ENCODE peak calls at places on chromosomes 3 and 15, in eight cellular contexts. One of them, this sample, is unnamed. For H3K4me1, the result is how much of the 10 kb centered on the place peaks cover.

GRCh38 chr3:33131328-33132018 is 17.7 kb downstream of the CRTAP start:
- DNase-seq in mesendoderm: peak
- DNase-seq in heart right ventricle: no peak
- DNase-seq in IMR-90: peak
- DNase-seq in Peyer's patch: peak
- DNase-seq in left ventricle myocardium inferior: no peak
- DNase-seq in ovary: no peak
- DNase-seq in neuronal stem cell: peak
- DNase-seq in this sample: no peak

GRCh38 chr3:10281951-10282350 is 10.8 kb downstream of the GHRL start:
- DNase-seq in neuronal stem cell: no peak
- DNase-seq in left ventricle myocardium inferior: no peak
- DNase-seq in mesendoderm: no peak
- DNase-seq in heart right ventricle: no peak
- DNase-seq in ovary: no peak
- DNase-seq in IMR-90: peak
- DNase-seq in Peyer's patch: no peak
- DNase-seq in this sample: no peak

GRCh38 chr3:186236357-186237020 is 125.5 kb downstream of the DGKG start:
- DNase-seq in Peyer's patch: no peak
- DNase-seq in ovary: no peak
- DNase-seq in heart right ventricle: no peak
- DNase-seq in left ventricle myocardium inferior: no peak
- DNase-seq in neuronal stem cell: no peak
- DNase-seq in mesendoderm: no peak
- DNase-seq in IMR-90: no peak
- DNase-seq in this sample: no peak

GRCh38 chr3:64355473-64355872 is 130.2 kb upstream of the PRICKLE2 start:
- DNase-seq in Peyer's patch: no peak
- DNase-seq in heart right ventricle: no peak
- DNase-seq in neuronal stem cell: no peak
- DNase-seq in ovary: no peak
- DNase-seq in left ventricle myocardium inferior: no peak
- DNase-seq in mesendoderm: no peak
- DNase-seq in IMR-90: peak
- DNase-seq in this sample: no peak

GRCh38 chr3:101836907-101837598 is 12.3 kb upstream of the NFKBIZ start:
- DNase-seq in IMR-90: peak
- DNase-seq in neuronal stem cell: no peak
- DNase-seq in left ventricle myocardium inferior: no peak
- DNase-seq in ovary: no peak
- DNase-seq in mesendoderm: no peak
- DNase-seq in Peyer's patch: no peak
- DNase-seq in heart right ventricle: no peak
- DNase-seq in this sample: no peak

GRCh38 chr15:38954090-38954489 is 389.5 kb upstream of the RASGRP1 start:
- DNase-seq in ovary: no peak
- DNase-seq in neuronal stem cell: no peak
- DNase-seq in IMR-90: peak
- DNase-seq in left ventricle myocardium inferior: no peak
- DNase-seq in mesendoderm: no peak
- DNase-seq in Peyer's patch: no peak
- DNase-seq in heart right ventricle: no peak
- DNase-seq in this sample: no peak

GRCh38 chr15:63992300-63992699 is 54.0 kb downstream of the DAPK2 start:
- DNase-seq in heart right ventricle: no peak
- DNase-seq in mesendoderm: no peak
- DNase-seq in left ventricle myocardium inferior: no peak
- DNase-seq in Peyer's patch: no peak
- DNase-seq in ovary: no peak
- DNase-seq in IMR-90: no peak
- DNase-seq in neuronal stem cell: no peak
- DNase-seq in this sample: no peak

GRCh38 chr3:72444642-72445223 is 403.5 kb downstream of the SHQ1 start:
- DNase-seq in Peyer's patch: no peak
- DNase-seq in IMR-90: peak
- DNase-seq in neuronal stem cell: no peak
- DNase-seq in ovary: no peak
- DNase-seq in heart right ventricle: no peak
- DNase-seq in mesendoderm: no peak
- DNase-seq in left ventricle myocardium inferior: no peak
- DNase-seq in this sample: no peak

GRCh38 chr3:121152573-121152972 is 244.6 kb downstream of the STXBP5L start:
- DNase-seq in IMR-90: no peak
- DNase-seq in heart right ventricle: no peak
- DNase-seq in Peyer's patch: no peak
- DNase-seq in ovary: no peak
- DNase-seq in left ventricle myocardium inferior: no peak
- DNase-seq in mesendoderm: peak
- DNase-seq in neuronal stem cell: no peak
- DNase-seq in this sample: no peak

GRCh38 chr3:14806641-14807263 is 12.0 kb upstream of the FGD5 start:
- DNase-seq in ovary: no peak
- DNase-seq in Peyer's patch: no peak
- DNase-seq in heart right ventricle: no peak
- DNase-seq in neuronal stem cell: no peak
- DNase-seq in left ventricle myocardium inferior: no peak
- DNase-seq in mesendoderm: no peak
- DNase-seq in IMR-90: peak
- DNase-seq in this sample: peak

DNA sequence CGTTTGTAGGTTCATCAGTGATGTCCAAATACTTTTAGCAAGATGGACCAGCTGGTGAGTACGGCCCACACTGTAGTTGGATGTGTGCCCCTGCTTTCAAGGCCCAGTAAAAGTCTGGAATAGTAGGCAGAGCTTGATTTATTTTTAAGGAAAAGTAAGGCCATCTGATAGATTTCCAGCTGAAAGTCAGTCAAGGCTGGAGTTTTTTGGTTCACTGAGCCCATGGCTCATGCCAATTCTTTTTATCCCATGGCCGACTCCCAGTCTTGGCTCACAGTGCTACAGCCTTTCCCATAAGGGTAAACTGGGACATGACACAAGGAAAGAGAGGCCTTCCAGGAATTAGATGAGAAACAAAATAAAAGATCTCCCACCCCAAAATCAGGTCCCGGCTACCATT is 13.5 kb downstream of the CCDC80 start:
- DNase-seq in heart right ventricle: no peak
- DNase-seq in IMR-90: no peak
- DNase-seq in ovary: peak
- DNase-seq in neuronal stem cell: no peak
- DNase-seq in left ventricle myocardium inferior: peak
- DNase-seq in Peyer's patch: no peak
- DNase-seq in mesendoderm: no peak
- DNase-seq in this sample: no peak
- H3K4me1 ChIP-seq in heart right ventricle: under half
- H3K4me1 ChIP-seq in IMR-90: under half
- H3K4me1 ChIP-seq in ovary: under half
- H3K4me1 ChIP-seq in neuronal stem cell: under half
- H3K4me1 ChIP-seq in left ventricle myocardium inferior: under half
- H3K4me1 ChIP-seq in Peyer's patch: under half
- H3K4me1 ChIP-seq in mesendoderm: under half
- H3K4me1 ChIP-seq in this sample: under half

GRCh38 chr3:129347446-129347845 is 68.8 kb downstream of the HMCES start:
- DNase-seq in Peyer's patch: no peak
- DNase-seq in neuronal stem cell: no peak
- DNase-seq in left ventricle myocardium inferior: no peak
- DNase-seq in IMR-90: no peak
- DNase-seq in ovary: no peak
- DNase-seq in mesendoderm: no peak
- DNase-seq in heart right ventricle: no peak
- DNase-seq in this sample: no peak

GRCh38 chr3:129348734-129349133 is 70.1 kb downstream of the HMCES start:
- DNase-seq in neuronal stem cell: no peak
- DNase-seq in ovary: no peak
- DNase-seq in mesendoderm: no peak
- DNase-seq in heart right ventricle: no peak
- DNase-seq in Peyer's patch: no peak
- DNase-seq in left ventricle myocardium inferior: no peak
- DNase-seq in IMR-90: no peak
- DNase-seq in this sample: no peak

GRCh38 chr3:129345971-129346370 is 67.3 kb downstream of the HMCES start:
- DNase-seq in ovary: no peak
- DNase-seq in neuronal stem cell: no peak
- DNase-seq in heart right ventricle: no peak
- DNase-seq in left ventricle myocardium inferior: no peak
- DNase-seq in mesendoderm: no peak
- DNase-seq in Peyer's patch: no peak
- DNase-seq in IMR-90: no peak
- DNase-seq in this sample: no peak

GRCh38 chr3:129345281-129345680 is 66.6 kb downstream of the HMCES start:
- DNase-seq in Peyer's patch: no peak
- DNase-seq in mesendoderm: no peak
- DNase-seq in left ventricle myocardium inferior: no peak
- DNase-seq in IMR-90: no peak
- DNase-seq in neuronal stem cell: no peak
- DNase-seq in heart right ventricle: no peak
- DNase-seq in ovary: no peak
- DNase-seq in this sample: no peak

GRCh38 chr3:129346690-129347440 is 68.2 kb downstream of the HMCES start:
- DNase-seq in left ventricle myocardium inferior: no peak
- DNase-seq in mesendoderm: no peak
- DNase-seq in heart right ventricle: no peak
- DNase-seq in Peyer's patch: no peak
- DNase-seq in ovary: no peak
- DNase-seq in IMR-90: no peak
- DNase-seq in neuronal stem cell: no peak
- DNase-seq in this sample: peak
- H3K4me1 ChIP-seq in left ventricle myocardium inferior: under half
- H3K4me1 ChIP-seq in mesendoderm: under half
- H3K4me1 ChIP-seq in heart right ventricle: under half
- H3K4me1 ChIP-seq in Peyer's patch: under half
- H3K4me1 ChIP-seq in ovary: under half
- H3K4me1 ChIP-seq in IMR-90: under half
- H3K4me1 ChIP-seq in neuronal stem cell: under half
- H3K4me1 ChIP-seq in this sample: under half

DNA sequence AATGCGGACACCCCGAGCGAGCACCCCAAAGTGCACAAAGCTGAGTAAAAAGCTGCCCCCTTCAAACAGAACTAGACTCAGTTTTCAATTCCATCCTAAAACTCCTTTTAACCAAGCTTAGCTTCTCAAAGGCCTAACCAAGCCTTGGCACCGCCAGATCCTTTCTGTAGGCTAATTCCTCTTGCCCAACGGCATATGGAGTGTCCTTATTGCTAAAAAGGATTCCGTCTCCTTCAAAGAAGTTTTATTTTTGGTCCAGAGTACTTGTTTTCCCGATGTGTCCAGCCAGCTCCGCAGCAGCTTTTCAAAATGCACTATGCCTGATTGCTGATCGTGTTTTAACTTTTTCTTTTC is 5.3 kb downstream of the BHLHE40 start:
- DNase-seq in ovary: no peak
- DNase-seq in Peyer's patch: no peak
- DNase-seq in neuronal stem cell: no peak
- DNase-seq in left ventricle myocardium inferior: no peak
- DNase-seq in IMR-90: peak
- DNase-seq in heart right ventricle: no peak
- DNase-seq in mesendoderm: no peak
- DNase-seq in this sample: no peak
- H3K4me1 ChIP-seq in ovary: under half
- H3K4me1 ChIP-seq in Peyer's patch: under half
- H3K4me1 ChIP-seq in neuronal stem cell: under half
- H3K4me1 ChIP-seq in left ventricle myocardium inferior: half or more
- H3K4me1 ChIP-seq in IMR-90: under half
- H3K4me1 ChIP-seq in heart right ventricle: under half
- H3K4me1 ChIP-seq in mesendoderm: under half
- H3K4me1 ChIP-seq in this sample: half or more

GRCh38 chr3:42492508-42493080 is 9.8 kb upstream of the VIPR1 start:
- DNase-seq in left ventricle myocardium inferior: no peak
- DNase-seq in ovary: no peak
- DNase-seq in mesendoderm: no peak
- DNase-seq in Peyer's patch: peak
- DNase-seq in neuronal stem cell: no peak
- DNase-seq in IMR-90: no peak
- DNase-seq in heart right ventricle: no peak
- DNase-seq in this sample: no peak
- H3K4me1 ChIP-seq in left ventricle myocardium inferior: under half
- H3K4me1 ChIP-seq in ovary: under half
- H3K4me1 ChIP-seq in mesendoderm: under half
- H3K4me1 ChIP-seq in Peyer's patch: under half
- H3K4me1 ChIP-seq in neuronal stem cell: under half
- H3K4me1 ChIP-seq in IMR-90: under half
- H3K4me1 ChIP-seq in heart right ventricle: under half
- H3K4me1 ChIP-seq in this sample: under half

GRCh38 chr3:52891615-52892081 is 5.7 kb downstream of the STIMATE start:
- DNase-seq in mesendoderm: no peak
- DNase-seq in ovary: no peak
- DNase-seq in left ventricle myocardium inferior: no peak
- DNase-seq in neuronal stem cell: no peak
- DNase-seq in IMR-90: peak
- DNase-seq in heart right ventricle: no peak
- DNase-seq in Peyer's patch: no peak
- DNase-seq in this sample: peak
- H3K4me1 ChIP-seq in mesendoderm: under half
- H3K4me1 ChIP-seq in ovary: under half
- H3K4me1 ChIP-seq in left ventricle myocardium inferior: half or more
- H3K4me1 ChIP-seq in neuronal stem cell: under half
- H3K4me1 ChIP-seq in IMR-90: under half
- H3K4me1 ChIP-seq in heart right ventricle: under half
- H3K4me1 ChIP-seq in Peyer's patch: under half
- H3K4me1 ChIP-seq in this sample: half or more

GRCh38 chr15:56988219-56988618 is 69.8 kb downstream of the TCF12 start:
- DNase-seq in heart right ventricle: no peak
- DNase-seq in neuronal stem cell: no peak
- DNase-seq in IMR-90: no peak
- DNase-seq in mesendoderm: no peak
- DNase-seq in left ventricle myocardium inferior: no peak
- DNase-seq in ovary: no peak
- DNase-seq in Peyer's patch: no peak
- DNase-seq in this sample: no peak
- H3K4me1 ChIP-seq in heart right ventricle: under half
- H3K4me1 ChIP-seq in neuronal stem cell: under half
- H3K4me1 ChIP-seq in IMR-90: under half
- H3K4me1 ChIP-seq in mesendoderm: under half
- H3K4me1 ChIP-seq in left ventricle myocardium inferior: half or more
- H3K4me1 ChIP-seq in ovary: under half
- H3K4me1 ChIP-seq in Peyer's patch: under half
- H3K4me1 ChIP-seq in this sample: under half

GRCh38 chr3:17740703-17741102 is 1.7 kb downstream of the TBC1D5 start:
- DNase-seq in ovary: no peak
- DNase-seq in left ventricle myocardium inferior: no peak
- DNase-seq in heart right ventricle: no peak
- DNase-seq in Peyer's patch: no peak
- DNase-seq in neuronal stem cell: no peak
- DNase-seq in IMR-90: peak
- DNase-seq in mesendoderm: peak
- DNase-seq in this sample: no peak

GRCh38 chr3:17742837-17743659 is 617 bp upstream of the TBC1D5 start:
- DNase-seq in left ventricle myocardium inferior: peak
- DNase-seq in mesendoderm: no peak
- DNase-seq in ovary: no peak
- DNase-seq in heart right ventricle: no peak
- DNase-seq in Peyer's patch: no peak
- DNase-seq in IMR-90: peak
- DNase-seq in neuronal stem cell: no peak
- DNase-seq in this sample: no peak

GRCh38 chr3:17743660-17743995 is 1.2 kb upstream of the TBC1D5 start:
- DNase-seq in ovary: no peak
- DNase-seq in left ventricle myocardium inferior: no peak
- DNase-seq in heart right ventricle: no peak
- DNase-seq in mesendoderm: no peak
- DNase-seq in IMR-90: no peak
- DNase-seq in neuronal stem cell: no peak
- DNase-seq in Peyer's patch: no peak
- DNase-seq in this sample: no peak

GRCh38 chr3:17741621-17742091 is 775 bp downstream of the TBC1D5 start:
- DNase-seq in mesendoderm: peak
- DNase-seq in Peyer's patch: no peak
- DNase-seq in left ventricle myocardium inferior: no peak
- DNase-seq in heart right ventricle: no peak
- DNase-seq in neuronal stem cell: no peak
- DNase-seq in ovary: no peak
- DNase-seq in IMR-90: no peak
- DNase-seq in this sample: no peak

GRCh38 chr3:17742092-17742836 is at the start of gene TBC1D5:
- DNase-seq in Peyer's patch: peak
- DNase-seq in neuronal stem cell: peak
- DNase-seq in left ventricle myocardium inferior: peak
- DNase-seq in heart right ventricle: peak
- DNase-seq in IMR-90: peak
- DNase-seq in ovary: peak
- DNase-seq in mesendoderm: peak
- DNase-seq in this sample: peak
- H3K4me1 ChIP-seq in Peyer's patch: under half
- H3K4me1 ChIP-seq in neuronal stem cell: under half
- H3K4me1 ChIP-seq in left ventricle myocardium inferior: half or more
- H3K4me1 ChIP-seq in heart right ventricle: under half
- H3K4me1 ChIP-seq in IMR-90: under half
- H3K4me1 ChIP-seq in ovary: under half
- H3K4me1 ChIP-seq in mesendoderm: under half
- H3K4me1 ChIP-seq in this sample: under half

This sample was measured in lower lobe of right lung.